ENCODE peak calls at places on chromosomes 4 and X, in four cellular contexts. F, X, J and I are unnamed samples.

GRCh38 chr4:3407171-3407771 is 34.5 kb upstream of the HGFAC start:
- DNase-seq in F (peak; percentile 53), X (no peak), J (no peak), I (no peak)

GRCh38 chrX:78650906-78651437 is 8.2 kb downstream of the RTL3 start:
- DNase-seq in F (no peak), X (no peak), J (peak; percentile 88), I (peak; percentile 87)

GRCh38 chr4:104015680-104016079 is 295.9 kb upstream of the TACR3 start:
- DNase-seq in F (no peak), X (no peak), J (peak; percentile 8), I (no peak)

GRCh38 chr4:1504786-1505500 is 98.7 kb upstream of the NKX1-1 start:
- DNase-seq in F (peak; percentile 69), X (no peak), J (no peak), I (no peak)

GRCh38 chrX:16526003-16526402 is 124.0 kb upstream of the S100G start:
- DNase-seq in F (no peak), X (no peak), J (no peak), I (no peak)

GRCh38 chr4:88843067-88843723 is 145.6 kb upstream of the NAP1L5 start:
- DNase-seq in F (no peak), X (no peak), J (no peak), I (no peak)

GRCh38 chr4:151324449-151325319 is 721 bp downstream of the SH3D19 start:
- DNase-seq in F (peak; percentile 87), X (no peak), J (peak; percentile 62), I (no peak)

GRCh38 chrX:43333543-43333942 is 322.6 kb upstream of the MAOA start:
- DNase-seq in F (no peak), X (no peak), J (no peak), I (no peak)

GRCh38 chr4:128686032-128686465 is 123.5 kb upstream of the JADE1 start:
- DNase-seq in F (no peak), X (no peak), J (no peak), I (no peak)

GRCh38 chr4:21139327-21139726 is 439.1 kb downstream of the PACRGL start:
- DNase-seq in F (no peak), X (no peak), J (no peak), I (no peak)

GRCh38 chr4:150217804-150218203 is 139.6 kb downstream of the DCLK2 start:
- DNase-seq in F (no peak), X (no peak), J (no peak), I (no peak)

GRCh38 chr4:15891312-15891711 is 47.2 kb downstream of the FGFBP1 start:
- DNase-seq in F (no peak), X (no peak), J (no peak), I (no peak)

GRCh38 chrX:113192418-113192817 is 351.8 kb upstream of the AMOT start:
- DNase-seq in F (no peak), X (no peak), J (no peak), I (no peak)

GRCh38 chrX:16466640-16467432 is 183.1 kb upstream of the S100G start:
- DNase-seq in F (no peak), X (no peak), J (peak; percentile 27), I (no peak)

GRCh38 chr4:165101641-165102040 is 11.0 kb downstream of the TMEM192 start:
- DNase-seq in F (no peak), X (no peak), J (no peak), I (no peak)

GRCh38 chrX:109886122-109886761 is 116.7 kb upstream of the TMEM164 start:
- DNase-seq in F (peak; percentile 61), X (no peak), J (peak; percentile 37), I (peak; percentile 34)

GRCh38 chr4:48909697-48910096 is 3.1 kb upstream of the OCIAD2 start:
- DNase-seq in F (no peak), X (peak; percentile 30), J (peak; percentile 98), I (peak; percentile 96)

GRCh38 chrX:138886769-138887168 is 175.3 kb upstream of the FGF13 start:
- DNase-seq in F (no peak), X (no peak), J (peak; percentile 22), I (peak; percentile 38)

GRCh38 chr4:91746551-91746950 is 557.2 kb upstream of the GRID2 start:
- DNase-seq in F (no peak), X (no peak), J (no peak), I (no peak)

GRCh38 chr4:137532869-137533236 is 559 bp upstream of the PCDH18 start:
- DNase-seq in F (no peak), X (no peak), J (peak; percentile 62), I (no peak)

GRCh38 chrX:100748133-100748532 is 16.2 kb upstream of the SYTL4 start:
- DNase-seq in F (no peak), X (no peak), J (no peak), I (no peak)

GRCh38 chrX:10756365-10756915 is 136.1 kb upstream of the MID1 start:
- DNase-seq in F (no peak), X (no peak), J (peak; percentile 79), I (peak; percentile 62)

GRCh38 chr4:140351778-140352177 is 21.7 kb upstream of the SCOC start:
- DNase-seq in F (peak; percentile 70), X (no peak), J (no peak), I (no peak)

GRCh38 chr4:3875466-3875865 is 109.3 kb downstream of the ADRA2C start:
- DNase-seq in F (no peak), X (no peak), J (no peak), I (no peak)